ENCODE peak calls at places on chromosome 2, in seven cellular contexts. One of them, this sample, is unnamed.

GRCh38 chr2:109173311-109174171 is 44.5 kb downstream of the SH3RF3 start:
- DNase-seq in psoas muscle: peak
- DNase-seq in body of pancreas: peak
- DNase-seq in foreskin fibroblast: peak
- DNase-seq in brain microvascular endothelial cell: peak
- DNase-seq in GM23248: peak
- DNase-seq in suprapubic skin: peak
- DNase-seq in this sample: peak

GRCh38 chr2:152189622-152190495 is 14.3 kb upstream of the STAM2 start:
- DNase-seq in body of pancreas: peak
- DNase-seq in suprapubic skin: no peak
- DNase-seq in foreskin fibroblast: peak
- DNase-seq in GM23248: peak
- DNase-seq in brain microvascular endothelial cell: peak
- DNase-seq in psoas muscle: no peak
- DNase-seq in this sample: peak

GRCh38 chr2:179443175-179443574 is 178.5 kb upstream of the SESTD1 start:
- DNase-seq in psoas muscle: no peak
- DNase-seq in foreskin fibroblast: no peak
- DNase-seq in body of pancreas: no peak
- DNase-seq in GM23248: peak
- DNase-seq in brain microvascular endothelial cell: no peak
- DNase-seq in suprapubic skin: no peak
- DNase-seq in this sample: no peak

GRCh38 chr2:124663293-124663997 is 638.4 kb downstream of the CNTNAP5 start:
- DNase-seq in brain microvascular endothelial cell: no peak
- DNase-seq in suprapubic skin: no peak
- DNase-seq in foreskin fibroblast: no peak
- DNase-seq in body of pancreas: no peak
- DNase-seq in GM23248: no peak
- DNase-seq in psoas muscle: no peak
- DNase-seq in this sample: no peak

GRCh38 chr2:15561574-15562344 is 625 bp upstream of the NBAS start:
- DNase-seq in GM23248: peak
- DNase-seq in body of pancreas: peak
- DNase-seq in brain microvascular endothelial cell: peak
- DNase-seq in foreskin fibroblast: no peak
- DNase-seq in psoas muscle: no peak
- DNase-seq in suprapubic skin: no peak
- DNase-seq in this sample: peak

GRCh38 chr2:119735565-119735964 is 24.2 kb upstream of the PTPN4 start:
- DNase-seq in suprapubic skin: no peak
- DNase-seq in body of pancreas: no peak
- DNase-seq in foreskin fibroblast: no peak
- DNase-seq in GM23248: no peak
- DNase-seq in brain microvascular endothelial cell: no peak
- DNase-seq in psoas muscle: no peak
- DNase-seq in this sample: no peak

GRCh38 chr2:101030866-101031554 is 28.9 kb downstream of the RPL31 start:
- DNase-seq in body of pancreas: peak
- DNase-seq in GM23248: no peak
- DNase-seq in foreskin fibroblast: no peak
- DNase-seq in psoas muscle: no peak
- DNase-seq in suprapubic skin: no peak
- DNase-seq in brain microvascular endothelial cell: no peak
- DNase-seq in this sample: no peak

GRCh38 chr2:110114801-110115200 is 821 bp downstream of the MALL start:
- DNase-seq in foreskin fibroblast: no peak
- DNase-seq in psoas muscle: no peak
- DNase-seq in body of pancreas: no peak
- DNase-seq in GM23248: peak
- DNase-seq in suprapubic skin: no peak
- DNase-seq in brain microvascular endothelial cell: no peak
- DNase-seq in this sample: no peak

GRCh38 chr2:72097276-72097675 is 50.4 kb downstream of the CYP26B1 start:
- DNase-seq in psoas muscle: no peak
- DNase-seq in body of pancreas: no peak
- DNase-seq in suprapubic skin: peak
- DNase-seq in GM23248: no peak
- DNase-seq in brain microvascular endothelial cell: no peak
- DNase-seq in foreskin fibroblast: no peak
- DNase-seq in this sample: no peak

GRCh38 chr2:147628971-147629421 is 215.8 kb upstream of the ACVR2A start:
- DNase-seq in brain microvascular endothelial cell: no peak
- DNase-seq in body of pancreas: no peak
- DNase-seq in foreskin fibroblast: no peak
- DNase-seq in suprapubic skin: no peak
- DNase-seq in GM23248: peak
- DNase-seq in psoas muscle: no peak
- DNase-seq in this sample: no peak

GRCh38 chr2:240629419-240629967 is 4.2 kb downstream of the GPR35 start:
- DNase-seq in body of pancreas: no peak
- DNase-seq in GM23248: no peak
- DNase-seq in foreskin fibroblast: no peak
- DNase-seq in suprapubic skin: peak
- DNase-seq in brain microvascular endothelial cell: no peak
- DNase-seq in psoas muscle: peak
- DNase-seq in this sample: no peak

GRCh38 chr2:84495539-84496146 is 20.7 kb upstream of the DNAH6 start:
- DNase-seq in body of pancreas: peak
- DNase-seq in GM23248: peak
- DNase-seq in suprapubic skin: no peak
- DNase-seq in psoas muscle: no peak
- DNase-seq in foreskin fibroblast: peak
- DNase-seq in brain microvascular endothelial cell: peak
- DNase-seq in this sample: peak

GRCh38 chr2:230874876-230875275 is 10.1 kb downstream of the ITM2C start:
- DNase-seq in suprapubic skin: no peak
- DNase-seq in foreskin fibroblast: no peak
- DNase-seq in brain microvascular endothelial cell: no peak
- DNase-seq in GM23248: no peak
- DNase-seq in body of pancreas: no peak
- DNase-seq in psoas muscle: no peak
- DNase-seq in this sample: no peak

GRCh38 chr2:230872968-230873669 is 8.4 kb downstream of the ITM2C start:
- DNase-seq in psoas muscle: no peak
- DNase-seq in brain microvascular endothelial cell: no peak
- DNase-seq in foreskin fibroblast: no peak
- DNase-seq in suprapubic skin: no peak
- DNase-seq in GM23248: no peak
- DNase-seq in body of pancreas: no peak
- DNase-seq in this sample: no peak

GRCh38 chr2:230872151-230872967 is 7.6 kb downstream of the ITM2C start:
- DNase-seq in psoas muscle: no peak
- DNase-seq in foreskin fibroblast: no peak
- DNase-seq in brain microvascular endothelial cell: no peak
- DNase-seq in GM23248: no peak
- DNase-seq in body of pancreas: no peak
- DNase-seq in suprapubic skin: no peak
- DNase-seq in this sample: no peak

GRCh38 chr2:230874456-230874855 is 9.7 kb downstream of the ITM2C start:
- DNase-seq in suprapubic skin: no peak
- DNase-seq in psoas muscle: no peak
- DNase-seq in body of pancreas: no peak
- DNase-seq in foreskin fibroblast: no peak
- DNase-seq in GM23248: no peak
- DNase-seq in brain microvascular endothelial cell: no peak
- DNase-seq in this sample: no peak

GRCh38 chr2:230873670-230874401 is 9.1 kb downstream of the ITM2C start:
- DNase-seq in foreskin fibroblast: no peak
- DNase-seq in GM23248: no peak
- DNase-seq in psoas muscle: no peak
- DNase-seq in body of pancreas: no peak
- DNase-seq in suprapubic skin: no peak
- DNase-seq in brain microvascular endothelial cell: no peak
- DNase-seq in this sample: no peak
- H3K4me3 ChIP-seq in foreskin fibroblast: no peak
- H3K4me3 ChIP-seq in GM23248: no peak
- H3K4me3 ChIP-seq in psoas muscle: no peak
- H3K4me3 ChIP-seq in body of pancreas: no peak
- H3K4me3 ChIP-seq in suprapubic skin: no peak
- H3K4me3 ChIP-seq in brain microvascular endothelial cell: no peak
- H3K4me3 ChIP-seq in this sample: no peak

GRCh38 chr2:68469935-68470334 is 2.5 kb downstream of the APLF start:
- DNase-seq in foreskin fibroblast: no peak
- DNase-seq in psoas muscle: no peak
- DNase-seq in suprapubic skin: no peak
- DNase-seq in brain microvascular endothelial cell: no peak
- DNase-seq in GM23248: peak
- DNase-seq in body of pancreas: no peak
- DNase-seq in this sample: peak

GRCh38 chr2:68467077-68467960 is at the start of the genes APLF and FBXO48:
- DNase-seq in body of pancreas: peak
- DNase-seq in psoas muscle: peak
- DNase-seq in GM23248: peak
- DNase-seq in foreskin fibroblast: peak
- DNase-seq in suprapubic skin: peak
- DNase-seq in brain microvascular endothelial cell: peak
- DNase-seq in this sample: peak

GRCh38 chr2:68466778-68467076 is 367 bp downstream of the FBXO48 start:
- DNase-seq in brain microvascular endothelial cell: no peak
- DNase-seq in body of pancreas: no peak
- DNase-seq in GM23248: peak
- DNase-seq in psoas muscle: no peak
- DNase-seq in foreskin fibroblast: no peak
- DNase-seq in suprapubic skin: no peak
- DNase-seq in this sample: no peak

GRCh38 chr2:68466361-68466777 is 725 bp downstream of the FBXO48 start:
- DNase-seq in psoas muscle: no peak
- DNase-seq in body of pancreas: peak
- DNase-seq in brain microvascular endothelial cell: peak
- DNase-seq in foreskin fibroblast: peak
- DNase-seq in suprapubic skin: no peak
- DNase-seq in GM23248: peak
- DNase-seq in this sample: peak

GRCh38 chr2:68468801-68469200 is 1.4 kb downstream of the APLF start:
- DNase-seq in foreskin fibroblast: no peak
- DNase-seq in suprapubic skin: no peak
- DNase-seq in brain microvascular endothelial cell: no peak
- DNase-seq in psoas muscle: no peak
- DNase-seq in GM23248: no peak
- DNase-seq in body of pancreas: no peak
- DNase-seq in this sample: no peak
- H3K4me3 ChIP-seq in foreskin fibroblast: no peak
- H3K4me3 ChIP-seq in suprapubic skin: no peak
- H3K4me3 ChIP-seq in brain microvascular endothelial cell: no peak
- H3K4me3 ChIP-seq in psoas muscle: peak
- H3K4me3 ChIP-seq in GM23248: peak
- H3K4me3 ChIP-seq in body of pancreas: no peak
- H3K4me3 ChIP-seq in this sample: peak

DNA sequence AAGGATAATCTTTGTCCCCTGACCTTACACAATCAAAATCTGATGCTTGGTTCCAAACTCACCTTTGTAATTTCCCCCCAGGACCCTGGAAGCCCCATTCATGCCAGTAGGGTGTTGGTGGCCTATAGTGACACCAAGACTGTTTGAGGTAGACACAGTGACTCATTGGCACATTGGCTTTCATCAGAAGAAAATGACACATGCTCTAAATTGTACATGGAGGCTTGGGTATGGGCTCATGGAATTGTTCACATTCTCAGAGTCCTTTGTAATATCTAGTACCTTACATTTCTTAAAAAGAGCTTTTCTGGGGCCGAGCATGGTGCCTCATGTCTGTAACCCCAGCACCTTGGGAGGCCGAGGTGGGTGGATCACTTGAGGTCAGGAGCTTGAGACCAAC is 61.2 kb upstream of the LRPPRC start:
- DNase-seq in suprapubic skin: no peak
- DNase-seq in brain microvascular endothelial cell: no peak
- DNase-seq in psoas muscle: no peak
- DNase-seq in foreskin fibroblast: no peak
- DNase-seq in GM23248: no peak
- DNase-seq in body of pancreas: no peak
- DNase-seq in this sample: no peak
- H3K4me3 ChIP-seq in suprapubic skin: no peak
- H3K4me3 ChIP-seq in brain microvascular endothelial cell: no peak
- H3K4me3 ChIP-seq in psoas muscle: no peak
- H3K4me3 ChIP-seq in foreskin fibroblast: no peak
- H3K4me3 ChIP-seq in GM23248: no peak
- H3K4me3 ChIP-seq in body of pancreas: no peak
- H3K4me3 ChIP-seq in this sample: no peak

DNA sequence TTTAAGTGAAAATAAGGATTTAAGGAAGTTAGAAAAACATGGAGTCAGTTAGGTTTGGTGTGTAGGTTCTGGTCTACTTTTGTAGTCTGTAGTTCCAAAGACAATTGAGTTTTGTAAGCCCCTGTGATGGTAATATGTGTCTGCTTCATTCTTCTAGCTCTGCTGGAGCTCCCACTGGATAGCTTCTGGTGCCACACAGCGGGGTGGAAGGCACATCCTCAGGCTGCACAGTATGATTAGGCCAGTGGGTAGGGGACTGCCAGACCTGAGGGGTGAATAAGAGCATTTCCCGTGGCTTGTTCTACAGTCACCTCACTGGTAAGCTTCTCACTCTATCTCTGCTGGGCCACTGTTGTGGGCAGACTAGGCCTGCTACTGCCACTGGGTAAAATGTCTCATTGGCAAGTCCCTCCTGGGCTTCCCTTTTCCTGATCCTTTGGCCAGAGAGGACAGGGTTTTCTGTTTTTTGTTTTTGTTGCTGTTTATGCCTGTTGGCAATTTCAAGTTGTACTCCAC is 44.5 kb downstream of the TMEM131 start:
- DNase-seq in GM23248: peak
- DNase-seq in body of pancreas: no peak
- DNase-seq in brain microvascular endothelial cell: peak
- DNase-seq in suprapubic skin: no peak
- DNase-seq in foreskin fibroblast: no peak
- DNase-seq in psoas muscle: no peak
- DNase-seq in this sample: no peak
- H3K4me3 ChIP-seq in GM23248: peak
- H3K4me3 ChIP-seq in body of pancreas: no peak
- H3K4me3 ChIP-seq in brain microvascular endothelial cell: no peak
- H3K4me3 ChIP-seq in suprapubic skin: no peak
- H3K4me3 ChIP-seq in foreskin fibroblast: no peak
- H3K4me3 ChIP-seq in psoas muscle: no peak
- H3K4me3 ChIP-seq in this sample: no peak

GRCh38 chr2:209498574-209498973 is 74.7 kb downstream of the MAP2 start:
- DNase-seq in suprapubic skin: no peak
- DNase-seq in brain microvascular endothelial cell: no peak
- DNase-seq in GM23248: no peak
- DNase-seq in psoas muscle: no peak
- DNase-seq in foreskin fibroblast: no peak
- DNase-seq in body of pancreas: no peak
- DNase-seq in this sample: no peak
- H3K4me3 ChIP-seq in suprapubic skin: no peak
- H3K4me3 ChIP-seq in brain microvascular endothelial cell: no peak
- H3K4me3 ChIP-seq in GM23248: no peak
- H3K4me3 ChIP-seq in psoas muscle: no peak
- H3K4me3 ChIP-seq in foreskin fibroblast: no peak
- H3K4me3 ChIP-seq in body of pancreas: no peak
- H3K4me3 ChIP-seq in this sample: no peak

GRCh38 chr2:38092196-38092902 is 16.4 kb upstream of the CYP1B1 start:
- DNase-seq in suprapubic skin: peak
- DNase-seq in brain microvascular endothelial cell: peak
- DNase-seq in psoas muscle: peak
- DNase-seq in body of pancreas: no peak
- DNase-seq in GM23248: peak
- DNase-seq in foreskin fibroblast: no peak
- DNase-seq in this sample: peak
- H3K4me3 ChIP-seq in suprapubic skin: no peak
- H3K4me3 ChIP-seq in brain microvascular endothelial cell: no peak
- H3K4me3 ChIP-seq in psoas muscle: no peak
- H3K4me3 ChIP-seq in body of pancreas: no peak
- H3K4me3 ChIP-seq in GM23248: no peak
- H3K4me3 ChIP-seq in foreskin fibroblast: no peak
- H3K4me3 ChIP-seq in this sample: no peak

This sample was measured in fibroblast of pulmonary artery.